ENCODE peak calls at places on chromosomes 5 and 9, in eight cellular contexts. N is nephron progenitor cell; B is HTR-8/SVneo; S is IMR-90; L is mesothelial cell of epicardium; M is cardiac muscle cell; W is aorta; Q is stimulated activated CD8-positive, alpha-beta memory T cell treated with anti-CD3 and anti-CD28 coated beads, Interleukin-12 subunit alpha, Interleukin-12 subunit beta, amount 100 ng/mL, for 1 hour. J is an unnamed sample.
A peak's percentile ranks its signal among the peaks of the same experiment; 100 is the strongest.

GRCh38 chr5:1855573-1855972 is 27.2 kb downstream of the IRX4 start:
- DNase-seq in N (peak; percentile 50), B (no peak), S (no peak), L (no peak), M (no peak), W (no peak), Q (no peak), J (no peak)

GRCh38 chr5:33608476-33609026 is 167.8 kb downstream of the TARS1 start:
- DNase-seq in N (no peak), B (no peak), S (peak; percentile 47), L (no peak), M (no peak), W (no peak), Q (no peak), J (no peak)

GRCh38 chr5:124235576-124235975 is 510.9 kb downstream of the ZNF608 start:
- DNase-seq in N (peak; percentile 8), B (no peak), S (no peak), L (no peak), M (no peak), W (no peak), Q (no peak), J (no peak)

GRCh38 chr9:128912270-128912853 is 8.4 kb upstream of the PHYHD1 start:
- DNase-seq in N (no peak), B (peak; percentile 66), S (peak; percentile 94), L (no peak), M (no peak), W (no peak), Q (no peak), J (no peak)

GRCh38 chr5:169006878-169007790 is 293.8 kb downstream of the SLIT3 start:
- DNase-seq in N (no peak), B (no peak), S (no peak), L (no peak), M (no peak), W (no peak), Q (no peak), J (no peak)

GRCh38 chr5:11000517-11001353 is 239.7 kb upstream of the DAP start:
- DNase-seq in N (no peak), B (no peak), S (no peak), L (no peak), M (no peak), W (no peak), Q (no peak), J (no peak)

GRCh38 chr5:132525299-132525724 is 18.0 kb downstream of the IL5 start:
- DNase-seq in N (no peak), B (no peak), S (no peak), L (no peak), M (no peak), W (no peak), Q (no peak), J (peak; percentile 24)

GRCh38 chr5:108747111-108748009 is at the start of gene FER:
- DNase-seq in N (no peak), B (peak; percentile 54), S (peak; percentile 79), L (no peak), M (peak; percentile 44), W (no peak), Q (peak; percentile 16), J (peak; percentile 66)

GRCh38 chr9:116471093-116471906 is 215.8 kb upstream of the TRIM32 start:
- DNase-seq in N (peak; percentile 38), B (peak; percentile 26), S (peak; percentile 53), L (peak; percentile 86), M (peak; percentile 95), W (no peak), Q (no peak), J (no peak)

GRCh38 chr5:92945630-92946097 is 635.4 kb downstream of the NR2F1-AS1 start:
- DNase-seq in N (no peak), B (no peak), S (peak; percentile 28), L (no peak), M (no peak), W (no peak), Q (no peak), J (no peak)

GRCh38 chr9:21611896-21612295 is 129.8 kb upstream of the IFNE start:
- DNase-seq in N (no peak), B (no peak), S (no peak), L (no peak), M (no peak), W (no peak), Q (no peak), J (peak; percentile 38)

GRCh38 chr5:172544371-172545120 is 90.2 kb upstream of the SH3PXD2B start:
- DNase-seq in N (no peak), B (no peak), S (no peak), L (no peak), M (no peak), W (peak; percentile 32), Q (no peak), J (no peak)

GRCh38 chr9:79896390-79896789 is 324.6 kb downstream of the TLE4 start:
- DNase-seq in N (no peak), B (peak; percentile 35), S (peak; percentile 1), L (no peak), M (no peak), W (no peak), Q (no peak), J (no peak)

GRCh38 chr5:125372694-125373621 is 626.5 kb upstream of the ZNF608 start:
- DNase-seq in N (no peak), B (no peak), S (peak; percentile 77), L (no peak), M (no peak), W (no peak), Q (no peak), J (no peak)

J was measured in activated naive CD4-positive, alpha-beta T cell treated with anti-CD3 and anti-CD28 coated beads for 36 hours.